ENCODE peak calls at places on chromosomes 4 and X, in four cellular contexts. N is K562, A is GM12878, E is GM12891. Z is an unnamed sample.

GRCh38 chr4:25178838-25179261 is 18.6 kb upstream of the SEPSECS start:
- DNase-seq in N (no peak), A (no peak), E (no peak), Z (no peak)

GRCh38 chrX:138791551-138791950 is 80.0 kb upstream of the FGF13 start:
- DNase-seq in N (no peak), A (no peak), E (no peak), Z (no peak)

GRCh38 chr4:3387154-3387942 is 54.4 kb upstream of the HGFAC start:
- DNase-seq in N (no peak), A (peak), E (no peak), Z (no peak)

GRCh38 chr4:26468283-26468949 is 21.9 kb downstream of the CCKAR start:
- DNase-seq in N (no peak), A (no peak), E (no peak), Z (no peak)

GRCh38 chr4:15344041-15344440 is 83.8 kb upstream of the C1QTNF7 start:
- DNase-seq in N (no peak), A (no peak), E (no peak), Z (no peak)

GRCh38 chrX:9311411-9312160 is 153.3 kb upstream of the TBL1X start:
- DNase-seq in N (no peak), A (no peak), E (no peak), Z (no peak)

GRCh38 chr4:5758741-5759140 is 47.7 kb downstream of the EVC start:
- DNase-seq in N (no peak), A (peak), E (no peak), Z (no peak)

GRCh38 chr4:152516156-152516555 is 19.7 kb downstream of the FBXW7 start:
- DNase-seq in N (no peak), A (no peak), E (no peak), Z (no peak)

GRCh38 chr4:176838611-176839411 is 46.1 kb upstream of the VEGFC start:
- DNase-seq in N (no peak), A (no peak), E (no peak), Z (no peak)

GRCh38 chrX:15926622-15927021 is 72.0 kb upstream of the AP1S2 start:
- DNase-seq in N (no peak), A (no peak), E (no peak), Z (no peak)

GRCh38 chr4:127012549-127012948 is 620.2 kb upstream of the INTU start:
- DNase-seq in N (no peak), A (no peak), E (no peak), Z (no peak)

GRCh38 chr4:11647433-11647832 is 218.7 kb upstream of the HS3ST1 start:
- DNase-seq in N (no peak), A (no peak), E (no peak), Z (no peak)

GRCh38 chr4:140152015-140152703 is 1.8 kb downstream of the MAML3 start:
- DNase-seq in N (peak), A (no peak), E (peak), Z (peak)

GRCh38 chr4:144646523-144647094 is 653 bp downstream of the HHIP start:
- DNase-seq in N (no peak), A (no peak), E (no peak), Z (no peak)

GRCh38 chr4:173159791-173160190 is 8.8 kb upstream of the GALNT7 start:
- DNase-seq in N (no peak), A (no peak), E (no peak), Z (no peak)

GRCh38 chr4:2417765-2418651 is at the start of gene ZFYVE28:
- DNase-seq in N (peak), A (no peak), E (peak), Z (no peak)

GRCh38 chr4:76856183-76856969 is 41.6 kb downstream of the SOWAHB start:
- DNase-seq in N (no peak), A (no peak), E (no peak), Z (peak)

GRCh38 chrX:45083314-45083713 is 117.4 kb downstream of the DIPK2B start:
- DNase-seq in N (no peak), A (no peak), E (no peak), Z (no peak)

GRCh38 chr4:78656968-78657445 is 105.4 kb downstream of the ANXA3 start:
- DNase-seq in N (no peak), A (no peak), E (no peak), Z (peak)

GRCh38 chr4:69830529-69831269 is 29.2 kb downstream of the SULT1E1 start:
- DNase-seq in N (no peak), A (no peak), E (no peak), Z (peak)

GRCh38 chr4:69831646-69832325 is 28.2 kb downstream of the SULT1E1 start:
- DNase-seq in N (no peak), A (peak), E (peak), Z (peak)

GRCh38 chr4:69833251-69833650 is 26.7 kb downstream of the SULT1E1 start:
- DNase-seq in N (no peak), A (no peak), E (no peak), Z (no peak)

GRCh38 chr4:69831270-69831627 is 28.7 kb downstream of the SULT1E1 start:
- DNase-seq in N (no peak), A (no peak), E (no peak), Z (no peak)

DNA sequence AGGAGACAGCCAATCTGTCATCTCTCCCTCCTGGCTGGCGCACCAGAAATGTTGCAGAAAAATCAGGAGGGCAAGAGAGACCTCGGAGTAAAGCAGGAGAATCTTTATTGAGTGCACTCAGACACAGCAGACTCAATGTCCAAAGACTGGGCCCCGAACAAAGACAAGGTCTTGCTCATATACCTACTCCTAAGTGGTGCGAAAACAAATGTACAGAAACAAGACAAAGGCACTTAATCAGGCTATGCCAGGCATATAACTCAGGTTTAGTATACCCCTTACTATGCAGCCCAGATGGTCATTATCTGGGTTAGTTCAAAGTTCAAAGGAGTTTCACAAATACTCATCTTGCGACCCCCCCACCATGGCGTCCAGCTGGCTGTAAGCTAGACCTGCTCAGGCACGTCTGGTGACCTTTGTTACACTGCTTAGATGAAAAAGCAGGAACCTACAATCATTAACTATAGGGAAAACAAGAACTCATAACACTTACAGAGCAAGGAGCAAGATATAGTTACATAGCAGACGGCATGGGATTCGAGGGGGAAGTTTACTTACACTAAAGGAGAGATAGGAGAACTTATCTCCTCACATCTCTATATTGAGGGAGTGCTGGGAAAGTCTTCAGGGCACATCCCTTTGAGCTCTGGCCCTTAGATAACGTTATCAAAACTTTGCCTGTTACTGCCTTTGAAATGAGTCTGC is 27.5 kb downstream of the SULT1E1 start:
- DNase-seq in N (no peak), A (no peak), E (no peak), Z (no peak)
- TF ChIP-seq POLR2AphosphoS5 in N (no peak), A (no peak), E (no peak), Z (no peak)

GRCh38 chr4:57442241-57442640 is 332.1 kb upstream of the IGFBP7 start:
- DNase-seq in N (no peak), A (no peak), E (no peak), Z (no peak)

GRCh38 chr4:57448452-57448851 is 338.3 kb upstream of the IGFBP7 start:
- DNase-seq in N (no peak), A (no peak), E (no peak), Z (no peak)

GRCh38 chr4:57437649-57438048 is 327.5 kb upstream of the IGFBP7 start:
- DNase-seq in N (no peak), A (no peak), E (no peak), Z (no peak)

GRCh38 chr4:57443308-57444243 is 333.4 kb upstream of the IGFBP7 start:
- DNase-seq in N (no peak), A (no peak), E (no peak), Z (no peak)

DNA sequence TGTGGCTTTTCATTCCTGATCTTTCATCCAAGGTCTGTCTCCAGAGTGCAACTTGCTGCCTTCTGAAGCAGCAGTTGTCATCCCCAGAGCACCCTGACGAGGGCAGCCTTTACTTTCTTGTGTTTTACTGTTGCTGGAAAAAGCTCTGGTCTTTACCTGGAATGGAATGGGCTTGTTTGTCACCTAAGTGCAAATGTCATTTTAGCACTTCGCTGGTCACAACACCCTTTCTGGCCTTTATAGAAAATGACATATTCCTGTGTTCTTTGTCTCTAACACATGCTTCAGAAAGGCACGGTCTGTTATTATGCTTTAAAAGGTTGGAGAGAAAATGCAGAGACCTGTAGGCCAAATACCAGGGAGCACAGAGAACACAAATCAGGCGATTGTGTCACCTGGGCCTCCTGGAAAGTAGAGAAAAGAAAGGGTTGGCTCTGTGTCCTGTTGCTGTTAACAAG is 332.7 kb upstream of the IGFBP7 start:
- DNase-seq in N (peak), A (no peak), E (no peak), Z (peak)
- TF ChIP-seq SPI1 in N (no peak), A (no peak), E (no peak), Z (no peak)

DNA sequence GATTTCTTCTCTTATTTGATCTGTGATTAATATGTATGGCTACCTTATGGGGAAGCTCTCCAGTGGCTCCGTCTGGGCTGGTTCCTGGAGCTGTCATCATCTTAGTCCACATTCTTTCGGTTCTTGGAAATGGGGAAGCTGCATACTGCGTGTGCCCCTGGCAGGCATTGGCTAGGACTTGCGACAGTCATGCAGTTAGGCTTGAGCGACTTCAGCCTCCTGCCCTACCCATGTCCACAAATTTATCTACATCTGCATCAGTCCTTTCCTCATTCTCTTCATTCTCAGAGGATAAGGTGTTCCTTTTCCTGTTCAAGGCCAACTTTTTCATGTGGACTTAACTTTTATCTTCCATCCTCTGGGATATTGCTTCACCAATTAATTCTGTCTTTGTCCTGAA is 214.2 kb downstream of the RELL1 start:
- DNase-seq in N (no peak), A (no peak), E (no peak), Z (no peak)
- TF ChIP-seq POLR2AphosphoS5 in N (no peak), A (no peak), E (no peak), Z (no peak)

GRCh38 chrX:134026732-134027311 is 41.4 kb upstream of the GPC3 start:
- DNase-seq in N (peak), A (no peak), E (no peak), Z (peak)
- TF ChIP-seq SPI1 in N (no peak), A (no peak), E (no peak), Z (no peak)

GRCh38 chrX:136214551-136214950 is 36.6 kb downstream of the MAP7D3 start:
- DNase-seq in N (no peak), A (no peak), E (no peak), Z (no peak)
- TF ChIP-seq POLR2AphosphoS5 in N (no peak), A (no peak), E (no peak), Z (no peak)

GRCh38 chrX:49064303-49064702 is 5.5 kb downstream of the CCDC120 start:
- DNase-seq in N (no peak), A (no peak), E (no peak), Z (no peak)
- TF ChIP-seq SPI1 in N (no peak), A (no peak), E (no peak), Z (no peak)